ENCODE peak calls at places on chromosomes 3 and 15, in four cellular contexts. Q is K562, D is WTC11, F is GM12878. M is an unnamed sample.

GRCh38 chr3:140055032-140055791 is 120.2 kb downstream of the CLSTN2 start:
- DNase-seq in D (no peak), F (no peak), Q (no peak), M (no peak)

GRCh38 chr3:12557472-12558105 is 702 bp downstream of the MKRN2 start:
- DNase-seq in F (no peak), Q (no peak), D (no peak), M (peak)

GRCh38 chr15:98428253-98428989 is 219.9 kb upstream of the IGF1R start:
- DNase-seq in D (peak), Q (peak), F (no peak), M (peak)

GRCh38 chr3:72155391-72156064 is 370.6 kb upstream of the PROK2 start:
- DNase-seq in F (no peak), Q (peak), D (no peak), M (peak)

GRCh38 chr3:27681249-27681748 is 40.8 kb downstream of the EOMES start:
- DNase-seq in D (no peak), Q (peak), F (peak), M (peak)

GRCh38 chr15:41796457-41796856 is 22.2 kb downstream of the MAPKBP1 start:
- DNase-seq in D (no peak), F (no peak), Q (no peak), M (peak)

GRCh38 chr15:48467801-48468200 is 136.6 kb downstream of the DUT start:
- DNase-seq in F (no peak), Q (no peak), D (no peak), M (no peak)

GRCh38 chr15:59998256-59999063 is 5.7 kb upstream of the FOXB1 start:
- DNase-seq in Q (no peak), F (no peak), D (no peak), M (no peak)

GRCh38 chr3:101479022-101479421 is 34.0 kb downstream of the SENP7 start:
- DNase-seq in F (no peak), D (no peak), Q (no peak), M (no peak)

GRCh38 chr3:39443530-39443929 is 23.9 kb upstream of the MOBP start:
- DNase-seq in F (no peak), Q (no peak), D (peak), M (peak)

GRCh38 chr15:58771621-58772235 is 626 bp downstream of the MINDY2 start:
- DNase-seq in Q (peak), D (peak), F (no peak), M (no peak)

GRCh38 chr15:63069616-63069952 is 27.0 kb downstream of the TPM1 start:
- DNase-seq in D (no peak), F (no peak), Q (no peak), M (no peak)

GRCh38 chr15:69664572-69665326 is 212.1 kb downstream of the RPLP1 start:
- DNase-seq in D (no peak), F (no peak), Q (no peak), M (no peak)

GRCh38 chr3:114545196-114545595 is 251.4 kb downstream of the TIGIT start:
- DNase-seq in D (no peak), Q (no peak), F (no peak), M (peak)

GRCh38 chr3:9600597-9600996 is 47.0 kb upstream of the LHFPL4 start:
- DNase-seq in Q (no peak), D (peak), F (no peak), M (no peak)

GRCh38 chr15:24919446-24919845 is 35.3 kb upstream of the SNRPN start:
- DNase-seq in F (no peak), D (no peak), Q (no peak), M (no peak)

GRCh38 chr3:132407025-132407424 is 10.3 kb upstream of the DNAJC13 start:
- DNase-seq in Q (no peak), F (no peak), D (no peak), M (no peak)

GRCh38 chr3:132404276-132404675 is 13.0 kb upstream of the DNAJC13 start:
- DNase-seq in D (no peak), Q (no peak), F (no peak), M (no peak)

GRCh38 chr3:132405609-132406299 is 11.5 kb upstream of the DNAJC13 start:
- DNase-seq in D (no peak), F (no peak), Q (no peak), M (no peak)

GRCh38 chr3:132406587-132406986 is 10.7 kb upstream of the DNAJC13 start:
- DNase-seq in D (no peak), F (no peak), Q (no peak), M (no peak)

GRCh38 chr3:132405188-132405587 is 12.1 kb upstream of the DNAJC13 start:
- DNase-seq in D (no peak), Q (no peak), F (no peak), M (no peak)
- TF ChIP-seq CBFB in D (no peak), Q (no peak), F (no peak), M (no peak)

GRCh38 chr3:156160653-156161052 is 40.3 kb downstream of the KCNAB1 start:
- DNase-seq in F (peak), D (no peak), Q (no peak), M (no peak)
- TF ChIP-seq CBFB in F (no peak), D (no peak), Q (no peak), M (no peak)

GRCh38 chr3:197701851-197702250 is 34.9 kb downstream of the RUBCN start:
- DNase-seq in F (no peak), Q (no peak), D (no peak), M (no peak)
- TF ChIP-seq CBFB in F (no peak), Q (no peak), D (no peak), M (no peak)

DNA sequence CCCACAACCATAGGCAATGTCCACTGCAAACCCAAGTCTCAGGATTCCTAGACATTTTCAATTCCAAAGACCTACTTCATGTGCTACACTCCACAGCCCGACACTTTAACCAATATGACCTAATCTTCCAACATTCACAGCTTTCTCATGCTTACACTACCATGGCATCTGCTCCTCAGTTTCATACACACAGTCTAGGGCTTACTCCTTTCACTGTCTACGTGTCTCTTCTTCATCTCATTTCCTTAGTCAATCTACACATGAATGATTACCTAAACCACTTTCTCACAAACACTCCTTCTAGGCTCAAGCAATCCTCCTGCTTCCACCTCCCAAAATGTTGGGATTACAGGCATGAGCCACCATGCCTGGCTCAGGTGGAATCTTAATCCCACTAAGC is 106.3 kb downstream of the STAG1 start:
- DNase-seq in Q (no peak), D (no peak), F (peak), M (no peak)
- TF ChIP-seq CBFB in Q (no peak), D (no peak), F (no peak), M (no peak)

DNA sequence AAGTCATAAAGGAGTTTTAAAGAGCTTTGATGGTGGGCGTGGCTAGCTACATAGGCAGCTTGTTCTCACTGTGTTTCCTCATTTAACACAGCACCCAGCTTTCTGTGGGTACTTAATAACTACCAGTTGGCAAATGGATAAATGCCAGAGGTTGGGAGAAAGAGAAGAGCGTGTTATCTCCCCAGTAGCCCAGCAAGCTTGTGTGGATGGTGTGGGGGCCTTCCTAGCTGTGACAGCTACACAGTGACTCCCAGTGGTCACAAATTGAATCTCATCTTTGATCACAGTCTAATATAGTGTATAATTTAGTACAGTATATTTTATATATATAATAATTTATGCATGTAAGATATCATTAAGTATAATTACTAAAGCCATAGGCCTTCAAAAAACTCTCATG is 984.1 kb downstream of the EPHA3 start:
- DNase-seq in Q (peak), F (no peak), D (peak), M (peak)
- TF ChIP-seq CBFB in Q (no peak), F (no peak), D (no peak), M (no peak)

GRCh38 chr15:79157631-79158592 is 67.3 kb upstream of the RASGRF1 start:
- DNase-seq in D (no peak), Q (no peak), F (no peak), M (no peak)

GRCh38 chr15:79154491-79155182 is 64.1 kb upstream of the RASGRF1 start:
- DNase-seq in Q (no peak), D (no peak), F (no peak), M (no peak)

GRCh38 chr15:79161837-79162508 is 71.4 kb upstream of the RASGRF1 start:
- DNase-seq in Q (no peak), F (no peak), D (no peak), M (no peak)

GRCh38 chr15:79160211-79160610 is 69.6 kb upstream of the RASGRF1 start:
- DNase-seq in D (no peak), F (no peak), Q (no peak), M (no peak)

DNA sequence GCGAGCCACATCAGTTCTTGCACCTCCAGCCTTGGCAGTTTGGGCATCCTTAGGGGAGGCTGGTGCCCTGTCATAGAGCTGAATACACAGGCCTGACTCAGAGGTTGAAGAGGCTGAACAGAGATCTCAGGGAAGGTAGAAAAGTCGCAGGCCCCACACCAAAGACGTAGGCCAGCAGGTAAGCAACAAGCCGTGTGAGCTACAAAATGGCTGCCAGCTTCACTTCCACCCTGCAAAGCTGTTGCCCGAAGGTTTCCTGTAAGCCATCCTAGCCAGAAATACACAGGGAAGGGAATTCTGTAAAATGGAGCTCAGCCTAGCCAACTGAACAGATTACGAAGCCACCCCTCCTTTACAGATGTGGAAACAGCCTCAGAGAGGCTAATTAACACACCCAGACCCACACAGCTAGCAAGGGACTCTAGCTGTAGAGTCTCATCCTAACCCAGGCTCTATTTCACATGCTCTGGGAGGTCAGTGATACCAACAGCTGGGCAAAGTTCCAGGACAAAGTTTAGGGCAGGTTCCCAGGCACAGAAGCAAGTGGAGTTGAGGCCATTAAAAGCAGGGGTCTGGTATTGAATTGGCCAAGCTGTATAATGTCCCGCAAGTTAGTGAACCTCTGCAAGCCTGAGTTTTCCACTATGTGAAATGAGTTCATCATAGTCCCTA is 66.3 kb upstream of the RASGRF1 start:
- DNase-seq in Q (no peak), F (no peak), D (no peak), M (no peak)
- TF ChIP-seq CBFB in Q (no peak), F (no peak), D (no peak), M (no peak)

GRCh38 chr3:186432944-186433732 is 71.1 kb upstream of the DGKG start:
- DNase-seq in D (no peak), F (no peak), Q (no peak), M (no peak)
- TF ChIP-seq CBFB in D (no peak), F (no peak), Q (no peak), M (no peak)

GRCh38 chr3:131036986-131037385 is 10.3 kb downstream of the NEK11 start:
- DNase-seq in Q (no peak), F (no peak), D (no peak), M (no peak)
- TF ChIP-seq CBFB in Q (no peak), F (no peak), D (no peak), M (no peak)